ENCODE peak calls at places on chromosome 10, in seven cellular contexts. Q, C, L, D, K, S and E are unnamed samples.
A peak's percentile ranks its signal among the peaks of the same experiment; 100 is the strongest.

GRCh38 chr10:70927221-70927943 is 39.0 kb upstream of the PCBD1 start:
- DNase-seq in Q (no peak), C (no peak), L (no peak), D (no peak), K (no peak), S (peak; percentile 63), E (no peak)

GRCh38 chr10:5573968-5574641 is 49.3 kb downstream of the CALML3 start:
- DNase-seq in Q (no peak), C (no peak), L (no peak), D (no peak), K (no peak), S (no peak), E (no peak)

GRCh38 chr10:70537398-70538194 is 59.0 kb downstream of the PALD1 start:
- DNase-seq in Q (peak; percentile 27), C (no peak), L (peak; percentile 55), D (no peak), K (peak; percentile 52), S (no peak), E (peak; percentile 5)

GRCh38 chr10:131131726-131132561 is 179.6 kb downstream of the TCERG1L start:
- DNase-seq in Q (no peak), C (no peak), L (no peak), D (no peak), K (no peak), S (no peak), E (no peak)

GRCh38 chr10:125661942-125662515 is 20.9 kb downstream of the TEX36 start:
- DNase-seq in Q (peak; percentile 51), C (no peak), L (no peak), D (peak; percentile 28), K (peak; percentile 88), S (peak; percentile 94), E (peak; percentile 4)

GRCh38 chr10:70265032-70265689 is 18.6 kb downstream of the NPFFR1 start:
- DNase-seq in Q (peak; percentile 33), C (no peak), L (peak; percentile 22), D (no peak), K (peak; percentile 45), S (no peak), E (peak; percentile 31)

GRCh38 chr10:128615154-128615553 is 488.9 kb upstream of the MKI67 start:
- DNase-seq in Q (no peak), C (no peak), L (no peak), D (no peak), K (no peak), S (no peak), E (no peak)

GRCh38 chr10:96814264-96814663 is 17.8 kb upstream of the LCOR start:
- DNase-seq in Q (no peak), C (no peak), L (no peak), D (no peak), K (peak; percentile 48), S (peak; percentile 66), E (no peak)

GRCh38 chr10:33815776-33816175 is 481.3 kb upstream of the NRP1 start:
- DNase-seq in Q (no peak), C (no peak), L (no peak), D (no peak), K (no peak), S (no peak), E (no peak)

GRCh38 chr10:97131702-97132101 is 54.1 kb downstream of the SLIT1 start:
- DNase-seq in Q (no peak), C (no peak), L (no peak), D (no peak), K (no peak), S (peak; percentile 11), E (no peak)

GRCh38 chr10:87552248-87552914 is 47.7 kb downstream of the MINPP1 start:
- DNase-seq in Q (no peak), C (no peak), L (no peak), D (no peak), K (no peak), S (no peak), E (no peak)

GRCh38 chr10:61775111-61775510 is 112.4 kb downstream of the CABCOCO1 start:
- DNase-seq in Q (no peak), C (no peak), L (no peak), D (no peak), K (no peak), S (no peak), E (no peak)

GRCh38 chr10:17143055-17143690 is 13.6 kb upstream of the CUBN start:
- DNase-seq in Q (no peak), C (no peak), L (no peak), D (no peak), K (no peak), S (no peak), E (no peak)

GRCh38 chr10:20954519-20954918 is 57.4 kb upstream of the NEBL start:
- DNase-seq in Q (no peak), C (no peak), L (no peak), D (no peak), K (no peak), S (no peak), E (no peak)

GRCh38 chr10:75553550-75553949 is 122.1 kb downstream of the LRMDA start:
- DNase-seq in Q (no peak), C (no peak), L (no peak), D (no peak), K (no peak), S (no peak), E (no peak)

GRCh38 chr10:79329529-79329928 is 17.7 kb upstream of the PPIF start:
- DNase-seq in Q (peak; percentile 35), C (no peak), L (no peak), D (no peak), K (peak; percentile 35), S (no peak), E (no peak)

GRCh38 chr10:49172204-49173132 is 15.7 kb downstream of the TMEM273 start:
- DNase-seq in Q (no peak), C (no peak), L (no peak), D (peak; percentile 5), K (no peak), S (no peak), E (no peak)

GRCh38 chr10:78552261-78552811 is 516.4 kb upstream of the ZMIZ1 start:
- DNase-seq in Q (no peak), C (no peak), L (no peak), D (peak; percentile 51), K (no peak), S (peak; percentile 91), E (no peak)

GRCh38 chr10:38605153-38605661 is 511.1 kb downstream of the ZNF37A start:
- DNase-seq in Q (no peak), C (no peak), L (no peak), D (no peak), K (no peak), S (no peak), E (no peak)

GRCh38 chr10:66180651-66181318 is 745.1 kb upstream of the LRRTM3 start:
- DNase-seq in Q (peak; percentile 48), C (peak; percentile 22), L (peak; percentile 46), D (no peak), K (peak; percentile 68), S (peak; percentile 67), E (peak; percentile 3)

GRCh38 chr10:88668465-88668864 is 4.2 kb downstream of the LIPF start:
- DNase-seq in Q (no peak), C (no peak), L (no peak), D (no peak), K (no peak), S (no peak), E (no peak)

GRCh38 chr10:27383595-27384542 is 120.2 kb upstream of the RAB18 start:
- DNase-seq in Q (peak; percentile 48), C (peak; percentile 31), L (no peak), D (no peak), K (peak; percentile 73), S (no peak), E (no peak)

GRCh38 chr10:118729200-118729599 is 25.6 kb downstream of the CACUL1 start:
- DNase-seq in Q (no peak), C (no peak), L (no peak), D (no peak), K (no peak), S (no peak), E (no peak)

GRCh38 chr10:63503395-63503794 is 17.8 kb upstream of the REEP3 start:
- DNase-seq in Q (no peak), C (no peak), L (no peak), D (no peak), K (no peak), S (peak; percentile 25), E (no peak)

GRCh38 chr10:114755537-114755936 is 66.0 kb upstream of the FHIP2A start:
- DNase-seq in Q (no peak), C (no peak), L (no peak), D (no peak), K (no peak), S (no peak), E (no peak)

GRCh38 chr10:132556994-132557441 is 19.4 kb downstream of the INPP5A start:
- DNase-seq in Q (no peak), C (no peak), L (no peak), D (no peak), K (no peak), S (no peak), E (no peak)

GRCh38 chr10:116118851-116119250 is 154.2 kb downstream of the GFRA1 start:
- DNase-seq in Q (no peak), C (no peak), L (no peak), D (no peak), K (no peak), S (no peak), E (no peak)

GRCh38 chr10:86900955-86901354 is 56.5 kb downstream of the MMRN2 start:
- DNase-seq in Q (no peak), C (no peak), L (no peak), D (no peak), K (no peak), S (peak; percentile 90), E (no peak)

GRCh38 chr10:74223755-74224530 is 72.9 kb downstream of the ADK start:
- DNase-seq in Q (peak; percentile 91), C (no peak), L (no peak), D (no peak), K (peak; percentile 74), S (peak; percentile 63), E (no peak)

GRCh38 chr10:79045566-79046175 is 23.1 kb upstream of the ZMIZ1 start:
- DNase-seq in Q (no peak), C (no peak), L (no peak), D (no peak), K (no peak), S (no peak), E (no peak)

GRCh38 chr10:77371848-77372247 is 265.8 kb downstream of the KCNMA1 start:
- DNase-seq in Q (no peak), C (no peak), L (no peak), D (no peak), K (no peak), S (no peak), E (no peak)

GRCh38 chr10:121819049-121819448 is 108.8 kb downstream of the ATE1 start:
- DNase-seq in Q (no peak), C (no peak), L (no peak), D (no peak), K (no peak), S (peak; percentile 37), E (no peak)

GRCh38 chr10:104300002-104300735 is 31.2 kb downstream of the GSTO2 start:
- DNase-seq in Q (no peak), C (no peak), L (no peak), D (no peak), K (peak; percentile 72), S (peak; percentile 100), E (no peak)

GRCh38 chr10:88497878-88498277 is 85.2 kb downstream of the RNLS start:
- DNase-seq in Q (no peak), C (no peak), L (no peak), D (no peak), K (no peak), S (peak; percentile 28), E (no peak)

GRCh38 chr10:93893646-93894515 is at the start of gene SLC35G1:
- DNase-seq in Q (peak; percentile 89), C (peak; percentile 16), L (peak; percentile 71), D (peak; percentile 16), K (peak; percentile 67), S (peak; percentile 56), E (peak; percentile 22)